ENCODE peak calls at places on chromosome 18, in eight cellular contexts. S, W, X, B, R, L, O and K are unnamed samples.

GRCh38 chr18:6982398-6982797 is 135.2 kb downstream of the LAMA1 start:
- DNase-seq in S (no peak), B (no peak), X (no peak), O (no peak), L (no peak), R (peak), W (no peak), K (no peak)

GRCh38 chr18:2719040-2719439 is 63.5 kb downstream of the SMCHD1 start:
- DNase-seq in W (no peak), R (no peak), S (no peak), O (no peak), B (no peak), L (no peak), X (no peak), K (no peak)

GRCh38 chr18:36271153-36271552 is 26.4 kb upstream of the FHOD3 start:
- DNase-seq in X (no peak), R (no peak), L (no peak), B (no peak), W (no peak), O (no peak), S (no peak), K (no peak)

GRCh38 chr18:741931-742512 is 29.6 kb upstream of the ENOSF1 start:
- DNase-seq in W (peak), R (peak), B (peak), O (no peak), S (peak), X (no peak), L (no peak), K (peak)

GRCh38 chr18:61581578-61582204 is 248.5 kb downstream of the CDH20 start:
- DNase-seq in S (peak), L (peak), W (peak), X (peak), O (no peak), B (peak), R (peak), K (peak)

GRCh38 chr18:9055185-9055584 is 47.3 kb upstream of the NDUFV2 start:
- DNase-seq in X (no peak), W (peak), S (peak), B (no peak), R (no peak), L (no peak), O (peak), K (peak)

GRCh38 chr18:12783524-12783923 is 80.7 kb downstream of the PSMG2 start:
- DNase-seq in L (no peak), W (no peak), R (no peak), O (no peak), X (no peak), S (no peak), B (peak), K (no peak)

GRCh38 chr18:8988262-8988871 is 114.1 kb upstream of the NDUFV2 start:
- DNase-seq in X (peak), B (peak), S (peak), R (peak), L (peak), O (no peak), W (peak), K (peak)

GRCh38 chr18:23401400-23402347 is 51.4 kb upstream of the RIOK3 start:
- DNase-seq in W (peak), R (peak), X (no peak), B (peak), O (no peak), L (no peak), S (peak), K (peak)

GRCh38 chr18:58512648-58513338 is 116.1 kb downstream of the ALPK2 start:
- DNase-seq in B (no peak), S (no peak), W (no peak), O (no peak), L (no peak), R (no peak), X (no peak), K (no peak)
- H3K4me3 ChIP-seq in B (no peak), S (no peak), W (no peak), O (no peak), L (no peak), R (no peak), X (no peak), K (no peak)

GRCh38 chr18:75588412-75588811 is 160.9 kb upstream of the SMIM21 start:
- DNase-seq in R (no peak), B (no peak), O (no peak), X (no peak), S (no peak), L (no peak), W (no peak), K (no peak)

GRCh38 chr18:75586576-75586975 is 159.1 kb upstream of the SMIM21 start:
- DNase-seq in X (no peak), B (no peak), S (no peak), W (no peak), L (no peak), R (peak), O (no peak), K (no peak)

GRCh38 chr18:75582406-75582821 is 154.9 kb upstream of the SMIM21 start:
- DNase-seq in O (no peak), L (no peak), B (no peak), S (peak), R (no peak), W (peak), X (no peak), K (no peak)

GRCh38 chr18:75581336-75582121 is 154.0 kb upstream of the SMIM21 start:
- DNase-seq in O (no peak), R (no peak), W (no peak), L (no peak), B (no peak), X (no peak), S (peak), K (no peak)

DNA sequence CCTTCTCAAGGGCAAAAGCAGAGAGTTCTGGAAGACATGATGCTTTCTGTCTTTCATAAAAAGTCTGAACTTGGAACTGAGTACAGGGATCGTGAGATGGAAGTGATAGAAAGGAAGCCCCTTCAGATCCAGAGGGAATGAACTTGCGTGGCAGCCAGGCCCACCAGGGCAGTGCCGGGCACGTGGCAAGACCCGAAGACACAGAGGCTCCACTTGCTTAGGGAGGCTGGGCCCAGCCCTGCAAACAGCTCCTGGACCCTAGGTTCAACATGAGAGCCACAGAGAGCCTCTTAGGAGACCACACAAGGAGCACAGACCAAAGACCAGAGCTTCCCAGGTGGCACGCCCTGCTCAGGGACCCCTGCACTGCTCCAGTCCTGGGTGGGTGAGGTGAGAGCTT is 155.4 kb upstream of the SMIM21 start:
- DNase-seq in S (no peak), B (no peak), O (no peak), L (no peak), X (no peak), R (no peak), W (no peak), K (no peak)
- H3K4me3 ChIP-seq in S (no peak), B (no peak), O (no peak), L (no peak), X (no peak), R (no peak), W (no peak), K (no peak)

GRCh38 chr18:62939433-62939832 is 224.1 kb downstream of the PHLPP1 start:
- DNase-seq in O (no peak), B (no peak), X (no peak), L (no peak), R (no peak), S (no peak), W (no peak), K (peak)
- H3K4me3 ChIP-seq in O (no peak), B (no peak), X (no peak), L (no peak), R (no peak), S (no peak), W (no peak), K (no peak)

GRCh38 chr18:48938827-48939367 is 11.9 kb downstream of the SMAD7 start:
- DNase-seq in X (peak), W (no peak), S (no peak), L (no peak), R (no peak), O (no peak), B (no peak), K (peak)
- H3K4me3 ChIP-seq in X (no peak), W (no peak), S (peak), L (no peak), R (no peak), O (no peak), B (no peak), K (peak)

GRCh38 chr18:79788096-79789085 is 9.3 kb upstream of the KCNG2 start:
- DNase-seq in W (no peak), X (no peak), S (peak), L (no peak), B (no peak), R (no peak), O (no peak), K (no peak)
- H3K4me3 ChIP-seq in W (no peak), X (no peak), S (peak), L (no peak), B (no peak), R (no peak), O (no peak), K (no peak)

DNA sequence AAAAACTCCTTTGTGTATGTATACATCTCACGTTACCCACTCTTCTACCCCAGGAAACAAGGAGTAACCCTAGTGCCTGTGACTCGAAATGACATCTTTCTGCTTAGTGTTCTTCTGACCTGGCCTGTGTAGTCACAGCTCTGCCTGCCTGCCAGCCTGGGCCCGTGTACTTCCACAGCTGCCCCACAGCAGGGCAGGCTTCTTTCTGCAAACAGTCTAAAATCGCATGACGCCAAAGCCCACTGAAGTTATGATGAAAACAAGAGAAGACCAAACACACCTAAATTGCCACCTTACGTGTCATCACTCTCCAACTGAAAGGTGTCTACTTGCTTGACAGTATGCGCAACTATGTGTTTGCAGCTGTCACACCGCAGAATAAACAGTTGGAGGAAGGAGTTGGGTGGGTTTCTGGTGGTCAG is 1.5 kb downstream of the GAREM1 start:
- DNase-seq in O (no peak), S (peak), R (peak), W (peak), B (peak), X (peak), L (no peak), K (peak)
- H3K4me3 ChIP-seq in O (peak), S (peak), R (no peak), W (peak), B (peak), X (peak), L (no peak), K (no peak)